ENCODE peak calls at places on chromosomes 16 and 17, in four cellular contexts. G is Calu3, S is GM23338, J is fibroblast of lung. L is an unnamed sample.

GRCh38 chr16:21590287-21590686 is 9.1 kb upstream of the METTL9 start:
- DNase-seq in J (no peak), S (no peak), G (no peak), L (peak)

GRCh38 chr17:9513266-9513665 is 62.4 kb downstream of the STX8 start:
- DNase-seq in J (peak), S (no peak), G (no peak), L (no peak)

GRCh38 chr17:74739227-74739831 is 2.3 kb downstream of the RAB37 start:
- DNase-seq in G (no peak), S (no peak), J (no peak), L (no peak)

GRCh38 chr17:30780343-30780742 is 44.1 kb downstream of the CRLF3 start:
- DNase-seq in G (no peak), S (no peak), J (no peak), L (no peak)

GRCh38 chr16:2056077-2056476 is 8.3 kb downstream of the TSC2 start:
- DNase-seq in J (no peak), S (no peak), G (no peak), L (no peak)

GRCh38 chr16:50467943-50468748 is 80.0 kb upstream of the NKD1 start:
- DNase-seq in J (peak), G (peak), S (peak), L (no peak)

GRCh38 chr16:89187337-89188063 is 12.8 kb downstream of the SLC22A31 start:
- DNase-seq in G (no peak), J (peak), S (no peak), L (no peak)

GRCh38 chr16:4847774-4848587 is 700 bp downstream of the UBN1 start:
- DNase-seq in J (peak), G (peak), S (peak), L (peak)

GRCh38 chr17:42118545-42118944 is 2.6 kb downstream of the KAT2A start:
- DNase-seq in J (no peak), S (peak), G (peak), L (peak)

GRCh38 chr17:14737984-14738651 is 437.2 kb downstream of the HS3ST3B1 start:
- DNase-seq in J (peak), S (peak), G (peak), L (peak)
- TF ChIP-seq CTCF in J (peak), S (peak), G (no peak), L (peak)

GRCh38 chr17:69066482-69066881 is 5.8 kb upstream of the ABCA9 start:
- DNase-seq in S (no peak), G (no peak), J (no peak), L (no peak)

GRCh38 chr17:69069289-69069688 is 8.6 kb upstream of the ABCA9 start:
- DNase-seq in G (no peak), S (peak), J (no peak), L (no peak)

GRCh38 chr17:69065113-69065512 is 4.4 kb upstream of the ABCA9 start:
- DNase-seq in J (no peak), S (no peak), G (no peak), L (no peak)

GRCh38 chr17:69064476-69064875 is 3.7 kb upstream of the ABCA9 start:
- DNase-seq in J (no peak), S (no peak), G (no peak), L (no peak)

GRCh38 chr17:69067274-69068047 is 6.7 kb upstream of the ABCA9 start:
- DNase-seq in G (no peak), S (peak), J (no peak), L (no peak)
- TF ChIP-seq CTCF in G (no peak), S (peak), J (peak), L (no peak)

GRCh38 chr16:22751685-22752084 is 62.3 kb upstream of the HS3ST2 start:
- DNase-seq in J (no peak), S (no peak), G (no peak), L (no peak)
- TF ChIP-seq CTCF in J (no peak), S (no peak), G (no peak), L (no peak)

DNA sequence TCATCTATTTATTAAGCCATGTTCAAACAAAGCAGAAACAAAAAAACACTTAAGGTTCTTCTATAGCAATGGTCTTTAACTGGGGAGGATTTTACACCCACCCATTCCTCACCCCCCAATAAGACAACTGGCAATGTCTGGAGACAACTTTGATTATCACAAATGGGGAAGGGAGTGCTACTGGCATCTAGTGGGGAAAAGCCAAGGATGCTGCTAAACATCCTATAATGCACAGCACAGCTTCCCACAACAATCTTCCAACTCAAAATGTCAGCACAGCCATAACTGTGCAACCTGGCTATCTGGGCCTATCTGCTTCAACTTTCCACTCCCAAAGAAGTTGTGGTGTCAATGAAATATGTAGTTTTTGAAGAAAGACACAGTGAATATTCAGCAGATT is 1044.4 kb downstream of the CDH8 start:
- DNase-seq in J (no peak), G (no peak), S (peak), L (no peak)
- TF ChIP-seq CTCF in J (no peak), G (no peak), S (peak), L (no peak)

GRCh38 chr16:55297062-55297909 is 26.7 kb upstream of the IRX6 start:
- DNase-seq in S (peak), G (peak), J (peak), L (no peak)

GRCh38 chr16:55291847-55292246 is 32.2 kb upstream of the IRX6 start:
- DNase-seq in S (no peak), G (no peak), J (no peak), L (no peak)

GRCh38 chr16:55294947-55295346 is 29.1 kb upstream of the IRX6 start:
- DNase-seq in S (no peak), G (no peak), J (peak), L (peak)

GRCh38 chr16:55292491-55292890 is 31.5 kb upstream of the IRX6 start:
- DNase-seq in G (no peak), S (peak), J (no peak), L (no peak)

GRCh38 chr16:55294129-55294528 is 29.9 kb upstream of the IRX6 start:
- DNase-seq in J (no peak), G (no peak), S (peak), L (no peak)
- TF ChIP-seq CTCF in J (no peak), G (peak), S (peak), L (no peak)